ENCODE peak calls at places on chromosomes 6 and 20, in four cellular contexts. X is HepG2, H is H1, Z is A549. Q is an unnamed sample.

GRCh38 chr6:108942556-108943492 is 94.6 kb downstream of the ARMC2 start:
- DNase-seq in X (no peak), H (no peak), Z (no peak), Q (peak)

GRCh38 chr20:61543086-61543485 is 291.0 kb downstream of the CDH4 start:
- DNase-seq in X (no peak), H (no peak), Z (no peak), Q (no peak)

GRCh38 chr20:18363708-18364107 is 75.4 kb downstream of the ZNF133 start:
- DNase-seq in X (no peak), H (no peak), Z (no peak), Q (no peak)

GRCh38 chr20:25447671-25448070 is 40.2 kb downstream of the GINS1 start:
- DNase-seq in X (no peak), H (no peak), Z (no peak), Q (no peak)

GRCh38 chr6:146515212-146515611 is 28.4 kb upstream of the RAB32 start:
- DNase-seq in X (no peak), H (no peak), Z (no peak), Q (no peak)

GRCh38 chr6:33417127-33417902 is 592 bp downstream of the CUTA start:
- DNase-seq in X (no peak), H (no peak), Z (peak), Q (peak)

GRCh38 chr20:14925286-14925685 is 587.9 kb upstream of the FLRT3 start:
- DNase-seq in X (no peak), H (no peak), Z (no peak), Q (no peak)

GRCh38 chr6:373773-374724 is 17.5 kb upstream of the IRF4 start:
- DNase-seq in X (no peak), H (no peak), Z (no peak), Q (no peak)

GRCh38 chr20:9068232-9068781 is 580 bp upstream of the PLCB4 start:
- DNase-seq in X (no peak), H (no peak), Z (peak), Q (no peak)

GRCh38 chr6:73180718-73181619 is 44.3 kb downstream of the KHDC1L start:
- DNase-seq in X (peak), H (no peak), Z (peak), Q (peak)

GRCh38 chr20:37598101-37598530 is 70.4 kb upstream of the BLCAP start:
- DNase-seq in X (no peak), H (peak), Z (no peak), Q (no peak)

GRCh38 chr6:32047084-32047478 is 8.9 kb downstream of the CYP21A2 start:
- DNase-seq in X (peak), H (no peak), Z (no peak), Q (peak)

GRCh38 chr20:38109025-38109541 is 56.0 kb downstream of the TGM2 start:
- DNase-seq in X (no peak), H (no peak), Z (no peak), Q (no peak)

GRCh38 chr20:32316667-32317066 is 39.2 kb downstream of the KIF3B start:
- DNase-seq in X (no peak), H (no peak), Z (no peak), Q (no peak)

GRCh38 chr6:82068721-82069120 is 178.8 kb downstream of the IBTK start:
- DNase-seq in X (no peak), H (no peak), Z (no peak), Q (no peak)

GRCh38 chr6:149371154-149371553 is 28.9 kb upstream of the SUMO4 start:
- DNase-seq in X (peak), H (no peak), Z (no peak), Q (no peak)

GRCh38 chr20:8757146-8757545 is 311.7 kb upstream of the PLCB4 start:
- DNase-seq in X (no peak), H (no peak), Z (no peak), Q (no peak)

GRCh38 chr6:25487012-25487411 is 165.0 kb upstream of the SCGN start:
- DNase-seq in X (no peak), H (no peak), Z (no peak), Q (no peak)

GRCh38 chr6:100088009-100088408 is 94.0 kb upstream of the MCHR2 start:
- DNase-seq in X (no peak), H (no peak), Z (no peak), Q (no peak)

GRCh38 chr20:43767686-43768474 is 41.1 kb upstream of the GTSF1L start:
- DNase-seq in X (no peak), H (no peak), Z (no peak), Q (no peak)

GRCh38 chr6:158611039-158611438 is 33.5 kb downstream of the DYNLT1 start:
- DNase-seq in X (no peak), H (no peak), Z (no peak), Q (no peak)

GRCh38 chr6:2809015-2809414 is 32.6 kb downstream of the SERPINB1 start:
- DNase-seq in X (peak), H (no peak), Z (no peak), Q (no peak)

GRCh38 chr6:161228911-161229591 is 44.8 kb downstream of the AGPAT4 start:
- DNase-seq in X (no peak), H (no peak), Z (no peak), Q (no peak)

GRCh38 chr6:105137388-105137787 is 42.4 kb downstream of the POPDC3 start:
- DNase-seq in X (no peak), H (no peak), Z (no peak), Q (no peak)

GRCh38 chr6:73739097-73739496 is 43.1 kb downstream of the CD109 start:
- DNase-seq in X (peak), H (no peak), Z (peak), Q (peak)

GRCh38 chr6:72769459-72770125 is 147.7 kb downstream of the KCNQ5 start:
- DNase-seq in X (no peak), H (no peak), Z (no peak), Q (no peak)

GRCh38 chr6:108165714-108166663 is at the start of gene NR2E1:
- DNase-seq in X (no peak), H (no peak), Z (no peak), Q (no peak)

GRCh38 chr6:137729866-137730629 is 137.0 kb upstream of the TNFAIP3 start:
- DNase-seq in X (peak), H (no peak), Z (no peak), Q (no peak)

GRCh38 chr6:101932704-101933103 is 539.2 kb downstream of the GRIK2 start:
- DNase-seq in X (no peak), H (no peak), Z (no peak), Q (no peak)

GRCh38 chr20:48716086-48716485 is 111.7 kb downstream of the PREX1 start:
- DNase-seq in X (no peak), H (no peak), Z (no peak), Q (no peak)

GRCh38 chr20:41696428-41696827 is 78.3 kb upstream of the CHD6 start:
- DNase-seq in X (no peak), H (no peak), Z (no peak), Q (peak)

GRCh38 chr6:15101130-15101529 is 144.7 kb upstream of the JARID2 start:
- DNase-seq in X (no peak), H (no peak), Z (no peak), Q (no peak)

GRCh38 chr6:36963451-36964290 is 9.1 kb downstream of the PI16 start:
- DNase-seq in X (no peak), H (no peak), Z (no peak), Q (no peak)

GRCh38 chr6:12296255-12296573 is 6.1 kb downstream of the EDN1 start:
- DNase-seq in X (peak), H (no peak), Z (peak), Q (no peak)

GRCh38 chr20:25686081-25687077 is 10.3 kb downstream of the ZNF337 start:
- DNase-seq in X (no peak), H (no peak), Z (no peak), Q (no peak)

GRCh38 chr20:33814238-33814712 is 3.1 kb downstream of the CHMP4B start:
- DNase-seq in X (no peak), H (no peak), Z (no peak), Q (no peak)

GRCh38 chr6:76852776-76853175 is 610.5 kb downstream of the HTR1B start:
- DNase-seq in X (no peak), H (no peak), Z (no peak), Q (no peak)

GRCh38 chr6:163956571-163957407 is 542.3 kb downstream of the QKI start:
- DNase-seq in X (peak), H (peak), Z (peak), Q (peak)

GRCh38 chr6:170108456-170108855 is 182.4 kb downstream of the DLL1 start:
- DNase-seq in X (no peak), H (no peak), Z (no peak), Q (no peak)
- TF ChIP-seq HDAC2 in X (no peak), H (no peak), Z (no peak), Q (no peak)

GRCh38 chr6:131916847-131917246 is 34.3 kb downstream of the CCN2 start:
- DNase-seq in X (no peak), H (no peak), Z (no peak), Q (no peak)
- TF ChIP-seq RNF2 in X (no peak), H (no peak), Z (no peak), Q (no peak)

GRCh38 chr6:41599015-41599835 is 39.0 kb upstream of the MDFI start:
- DNase-seq in X (no peak), H (no peak), Z (no peak), Q (no peak)
- TF ChIP-seq HDAC2 in X (no peak), H (no peak), Z (no peak), Q (no peak)

GRCh38 chr20:58150772-58151171 is 77.7 kb downstream of the ANKRD60 start:
- DNase-seq in X (no peak), H (peak), Z (no peak), Q (no peak)

GRCh38 chr20:58146761-58147160 is 81.7 kb downstream of the ANKRD60 start:
- DNase-seq in X (no peak), H (no peak), Z (no peak), Q (no peak)

GRCh38 chr20:58147628-58148370 is 80.7 kb downstream of the ANKRD60 start:
- DNase-seq in X (no peak), H (no peak), Z (no peak), Q (no peak)

GRCh38 chr20:58148891-58149290 is 79.6 kb downstream of the ANKRD60 start:
- DNase-seq in X (no peak), H (no peak), Z (no peak), Q (no peak)

DNA sequence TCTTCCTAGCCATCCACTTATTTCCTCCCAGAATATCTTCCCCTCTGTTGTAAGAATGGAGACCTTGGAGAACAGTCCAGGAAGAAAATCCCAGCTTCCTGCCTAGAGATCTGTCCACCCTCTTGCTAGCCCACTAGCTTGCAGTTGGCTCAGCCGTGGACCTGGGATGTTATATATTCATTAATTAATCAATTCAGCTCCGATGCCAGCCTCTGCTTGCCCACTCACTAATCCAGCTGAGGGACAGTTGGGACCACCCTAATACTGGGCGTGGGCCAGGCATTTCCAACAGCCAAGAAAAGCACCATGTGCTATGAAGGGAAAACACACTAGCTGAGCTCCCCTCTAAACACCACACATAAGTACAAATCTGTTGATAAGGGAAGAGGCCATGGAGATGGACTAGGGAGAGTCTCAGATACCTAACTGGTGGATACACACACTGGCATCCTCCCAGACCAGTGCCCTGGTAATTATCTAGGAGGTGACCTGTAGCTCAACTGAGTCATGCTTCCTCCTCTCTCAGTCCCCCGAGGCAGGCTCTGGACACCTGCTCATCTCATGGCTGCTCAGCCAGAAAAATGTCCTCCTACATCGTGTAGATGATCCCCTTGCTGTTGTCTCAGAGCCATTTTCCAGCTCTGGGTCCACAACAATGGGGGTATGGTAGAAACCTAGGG is 78.9 kb downstream of the ANKRD60 start:
- DNase-seq in X (no peak), H (no peak), Z (no peak), Q (no peak)
- TF ChIP-seq RNF2 in X (no peak), H (no peak), Z (no peak), Q (no peak)

GRCh38 chr20:12947691-12948090 is 61.1 kb upstream of the SPTLC3 start:
- DNase-seq in X (no peak), H (no peak), Z (no peak), Q (no peak)
- TF ChIP-seq HDAC2 in X (no peak), H (no peak), Z (no peak), Q (no peak)

DNA sequence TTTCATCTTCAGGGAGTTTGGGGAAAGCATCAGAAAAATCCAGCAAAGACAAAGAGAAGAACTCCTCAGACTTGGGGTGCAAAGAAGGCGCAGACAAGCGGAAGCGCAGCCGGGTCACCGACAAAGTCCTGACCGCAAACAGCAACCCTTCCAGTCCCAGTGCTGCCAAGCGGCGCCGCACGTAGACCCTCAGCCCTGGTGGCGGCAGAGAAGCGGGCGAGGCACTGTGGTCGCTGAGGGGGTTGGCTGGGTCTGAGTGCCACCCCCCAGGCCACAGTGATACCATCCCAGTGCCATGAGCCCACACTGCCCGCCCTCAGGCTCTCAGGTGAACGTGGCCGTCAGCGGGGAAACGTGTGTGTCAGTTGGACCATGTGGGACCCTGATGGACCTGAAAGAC is 3.2 kb downstream of the MRGBP start:
- DNase-seq in X (no peak), H (no peak), Z (no peak), Q (no peak)
- TF ChIP-seq RNF2 in X (no peak), H (no peak), Z (no peak), Q (no peak)

DNA sequence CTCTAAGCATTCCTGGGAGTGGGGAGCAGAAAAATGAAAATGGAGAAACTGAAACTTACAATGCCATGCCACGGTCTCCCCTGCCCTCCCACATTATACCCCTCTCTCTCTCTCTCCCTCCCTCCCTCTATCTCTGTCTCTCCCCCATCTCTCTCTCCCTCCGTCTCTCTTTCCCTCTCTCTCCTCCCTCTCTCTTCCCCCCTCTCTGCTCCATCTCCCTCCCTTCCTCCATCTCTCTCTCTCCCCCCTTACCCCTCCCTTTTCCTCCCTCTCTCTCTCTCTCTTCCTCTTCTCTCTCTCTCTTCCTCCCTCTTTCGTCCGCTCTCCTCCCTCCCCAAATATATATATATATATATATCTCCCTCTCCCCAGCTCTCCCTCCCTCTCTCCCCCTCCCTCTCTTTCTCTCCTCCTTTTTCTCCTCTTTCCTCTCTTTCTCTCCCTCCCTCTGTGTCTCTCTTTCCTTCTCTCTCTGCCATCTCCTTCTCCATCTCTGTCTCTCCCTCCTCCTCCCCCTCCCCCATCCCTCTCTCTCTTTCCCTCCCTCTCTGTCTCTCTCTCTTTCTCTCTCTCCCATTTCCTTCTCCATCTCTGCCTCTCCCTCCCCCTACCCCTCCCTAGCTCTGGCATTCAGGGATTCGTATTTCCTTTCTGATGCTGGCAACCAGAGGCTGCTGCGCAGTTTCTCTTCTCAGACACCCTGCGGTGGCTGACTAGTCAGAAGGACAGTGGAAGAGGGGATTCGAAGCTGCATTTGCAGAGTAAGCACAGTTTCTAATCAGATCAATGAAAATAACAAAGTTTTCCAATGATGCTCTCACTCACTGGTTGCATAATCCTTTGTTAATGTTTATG is 13.9 kb upstream of the VAPB start:
- DNase-seq in X (no peak), H (peak), Z (no peak), Q (no peak)
- TF ChIP-seq HDAC2 in X (no peak), H (peak), Z (no peak), Q (no peak)

DNA sequence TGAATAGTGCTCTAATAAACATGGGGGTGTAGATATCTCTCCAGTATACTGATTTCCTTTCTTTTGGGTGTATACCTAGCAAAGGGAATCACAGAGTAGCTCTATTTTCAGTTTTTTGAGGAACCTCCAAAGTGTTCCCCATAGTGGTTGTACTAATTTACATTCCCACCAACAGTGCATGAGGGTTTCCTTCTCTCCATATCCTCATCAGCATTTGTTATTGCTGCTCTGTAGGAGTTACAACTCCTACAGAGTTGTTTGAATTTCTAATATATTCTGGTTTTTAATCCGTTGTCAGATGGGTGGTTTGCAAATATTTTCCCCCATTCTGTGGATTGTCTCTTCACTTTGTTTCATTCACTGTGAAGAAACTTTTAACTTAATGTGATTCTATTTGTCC is 207.9 kb downstream of the FUT9 start:
- DNase-seq in X (no peak), H (no peak), Z (no peak), Q (no peak)
- TF ChIP-seq RNF2 in X (no peak), H (no peak), Z (no peak), Q (no peak)